ENCODE peak calls at places on chromosomes 11 and 22, in four cellular contexts. V is A549, B is sigmoid colon, X is uterus. L is an unnamed sample.

GRCh38 chr11:10490032-10490397 is 35.0 kb downstream of the AMPD3 start:
- DNase-seq in V (no peak), B (no peak), X (no peak), L (no peak)

GRCh38 chr11:70883973-70884688 is 368.2 kb downstream of the SHANK2 start:
- DNase-seq in V (no peak), B (no peak), X (no peak), L (no peak)

GRCh38 chr11:77299528-77299993 is 1.9 kb downstream of the GDPD4 start:
- DNase-seq in V (peak; percentile 72), B (no peak), X (no peak), L (peak; percentile 81)

GRCh38 chr11:86595401-86595800 is 77.0 kb downstream of the ME3 start:
- DNase-seq in V (no peak), B (no peak), X (no peak), L (no peak)

GRCh38 chr11:33692013-33692504 is 8.6 kb downstream of the C11orf91 start:
- DNase-seq in V (peak; percentile 94), B (peak; percentile 89), X (peak; percentile 58), L (no peak)

GRCh38 chr11:4063348-4063747 is 31.3 kb upstream of the RRM1 start:
- DNase-seq in V (no peak), B (no peak), X (no peak), L (no peak)

GRCh38 chr11:1504581-1505290 is 18.2 kb upstream of the MOB2 start:
- DNase-seq in V (no peak), B (no peak), X (no peak), L (no peak)

GRCh38 chr11:75351541-75352416 is at the start of gene ARRB1:
- DNase-seq in V (peak; percentile 30), B (peak; percentile 82), X (peak; percentile 61), L (peak; percentile 82)

GRCh38 chr11:109422755-109423113 is 744 bp downstream of the C11orf87 start:
- DNase-seq in V (no peak), B (no peak), X (no peak), L (no peak)

GRCh38 chr11:66341502-66342126 is 3.3 kb downstream of the BRMS1 start:
- DNase-seq in V (no peak), B (no peak), X (no peak), L (no peak)

GRCh38 chr22:27195104-27195503 is 537.7 kb downstream of the MIAT start:
- DNase-seq in V (no peak), B (peak; percentile 88), X (peak; percentile 56), L (no peak)

GRCh38 chr11:103528596-103528995 is 419.4 kb downstream of the DYNC2H1 start:
- DNase-seq in V (no peak), B (no peak), X (no peak), L (no peak)

GRCh38 chr11:65381721-65382035 is 768 bp downstream of the SLC25A45 start:
- DNase-seq in V (no peak), B (no peak), X (no peak), L (no peak)

GRCh38 chr22:20520093-20520511 is 12.7 kb downstream of the MED15 start:
- DNase-seq in V (no peak), B (no peak), X (no peak), L (no peak)

GRCh38 chr22:31654408-31654807 is 7.6 kb downstream of the PISD start:
- DNase-seq in V (no peak), B (no peak), X (no peak), L (no peak)

GRCh38 chr11:108887436-108888238 is 222.8 kb downstream of the DDX10 start:
- DNase-seq in V (no peak), B (no peak), X (no peak), L (no peak)

GRCh38 chr11:125114518-125114917 is 3.1 kb upstream of the TMEM218 start:
- DNase-seq in V (peak; percentile 35), B (no peak), X (no peak), L (peak; percentile 29)

GRCh38 chr11:110198031-110198729 is 98.2 kb downstream of the RDX start:
- DNase-seq in V (no peak), B (no peak), X (no peak), L (no peak)

GRCh38 chr22:38062782-38063181 is 5.6 kb downstream of the PICK1 start:
- DNase-seq in V (no peak), B (no peak), X (no peak), L (no peak)

GRCh38 chr11:56849250-56849649 is 100.8 kb upstream of the OR9G4 start:
- DNase-seq in V (peak; percentile 61), B (no peak), X (no peak), L (no peak)

GRCh38 chr11:59551651-59552521 is 40.5 kb downstream of the OR4D9 start:
- DNase-seq in V (peak; percentile 93), B (peak; percentile 78), X (peak; percentile 50), L (peak; percentile 82)

GRCh38 chr11:48033918-48034341 is 53.6 kb downstream of the PTPRJ start:
- DNase-seq in V (no peak), B (no peak), X (no peak), L (no peak)

GRCh38 chr11:114053406-114053805 is 6.1 kb upstream of the ZBTB16 start:
- DNase-seq in V (no peak), B (peak; percentile 58), X (no peak), L (no peak)

GRCh38 chr11:114125959-114126358 is 66.4 kb downstream of the ZBTB16 start:
- DNase-seq in V (no peak), B (peak; percentile 64), X (no peak), L (no peak)

GRCh38 chr11:14980854-14981253 is 8.7 kb upstream of the CALCA start:
- DNase-seq in V (peak; percentile 28), B (no peak), X (no peak), L (no peak)

GRCh38 chr22:37560682-37561208 is 465 bp downstream of the CDC42EP1 start:
- DNase-seq in V (no peak), B (peak; percentile 81), X (peak; percentile 78), L (no peak)

GRCh38 chr11:122197055-122197987 is 81.3 kb upstream of the BLID start:
- DNase-seq in V (peak; percentile 87), B (no peak), X (peak; percentile 44), L (no peak)

GRCh38 chr22:27474711-27475547 is 326.6 kb downstream of the MN1 start:
- DNase-seq in V (peak; percentile 68), B (peak; percentile 79), X (peak; percentile 24), L (no peak)

GRCh38 chr11:94747136-94748110 is 20.7 kb upstream of the AMOTL1 start:
- DNase-seq in V (peak; percentile 84), B (no peak), X (no peak), L (no peak)

GRCh38 chr11:34840736-34841386 is 75.3 kb downstream of the APIP start:
- DNase-seq in V (peak; percentile 59), B (no peak), X (no peak), L (peak; percentile 44)

GRCh38 chr11:61756452-61757212 is 4.2 kb downstream of the MYRF start:
- DNase-seq in V (peak; percentile 89), B (no peak), X (no peak), L (peak; percentile 68)

GRCh38 chr11:122137081-122137793 is 21.2 kb upstream of the BLID start:
- DNase-seq in V (peak; percentile 70), B (no peak), X (no peak), L (peak; percentile 9)

GRCh38 chr11:111939836-111940604 is 2.9 kb downstream of the DIXDC1 start:
- DNase-seq in V (no peak), B (no peak), X (no peak), L (no peak)

GRCh38 chr22:48952256-48953102 is 875.2 kb downstream of the BRD1 start:
- DNase-seq in V (no peak), B (peak; percentile 45), X (peak; percentile 6), L (no peak)

GRCh38 chr11:128424867-128425285 is 162.5 kb downstream of the ETS1 start:
- DNase-seq in V (peak; percentile 8), B (no peak), X (peak; percentile 57), L (no peak)
- TF ChIP-seq POLR2A in V (no peak), B (no peak), X (no peak), L (no peak)

GRCh38 chr11:8911040-8911823 is at the start of gene AKIP1:
- DNase-seq in V (peak; percentile 93), B (peak; percentile 98), X (peak; percentile 96), L (peak; percentile 91)
- TF ChIP-seq POLR2A in V (peak; percentile 77), B (peak; percentile 50), X (peak; percentile 82), L (peak; percentile 62)

DNA sequence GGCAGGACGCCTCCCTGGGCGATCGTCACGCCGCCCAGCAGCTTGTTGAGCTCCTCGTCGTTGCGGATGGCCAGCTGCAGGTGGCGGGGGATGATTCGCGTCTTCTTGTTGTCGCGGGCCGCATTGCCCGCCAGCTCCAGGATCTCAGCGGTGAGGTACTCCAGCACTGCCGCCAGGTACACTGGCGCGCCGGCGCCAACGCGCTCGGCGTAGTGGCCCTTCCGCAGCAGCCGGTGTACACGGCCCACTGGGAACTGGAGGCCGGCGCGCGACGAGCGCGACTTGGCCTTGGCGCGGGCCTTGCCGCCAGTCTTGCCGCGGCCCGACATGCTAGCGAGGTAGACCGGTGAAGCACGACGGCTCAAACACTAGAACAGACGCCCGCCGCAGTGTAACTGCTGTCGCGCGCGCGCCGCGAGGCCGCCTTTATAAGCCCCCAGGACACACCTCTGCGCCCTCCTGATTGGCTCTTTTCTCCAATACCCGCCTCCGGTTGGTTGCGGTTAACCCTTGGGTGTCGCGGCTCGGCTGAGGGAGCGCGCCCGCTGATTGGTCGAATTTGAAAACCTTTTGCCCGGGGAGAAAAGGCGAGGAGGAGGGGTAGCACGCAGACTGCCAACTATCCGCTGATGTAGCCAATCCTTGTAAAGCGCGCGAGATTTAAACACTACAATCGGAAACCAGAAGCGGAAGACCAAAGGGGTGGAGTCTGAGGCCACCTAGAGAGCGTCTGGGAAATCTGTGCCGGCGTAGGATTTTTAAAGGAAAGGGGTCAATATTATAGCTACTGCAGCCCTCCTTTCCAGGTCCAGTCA is 6.4 kb downstream of the DPAGT1 start:
- DNase-seq in V (peak; percentile 99), B (peak; percentile 100), X (peak; percentile 99), L (peak; percentile 99)
- TF ChIP-seq POLR2A in V (peak; percentile 99), B (peak; percentile 97), X (peak; percentile 99), L (peak; percentile 100)

GRCh38 chr11:27506200-27507182 is at the start of gene LIN7C:
- DNase-seq in V (peak; percentile 96), B (peak; percentile 98), X (peak; percentile 94), L (peak; percentile 97)
- TF ChIP-seq POLR2A in V (peak; percentile 95), B (peak; percentile 94), X (peak; percentile 86), L (peak; percentile 95)

DNA sequence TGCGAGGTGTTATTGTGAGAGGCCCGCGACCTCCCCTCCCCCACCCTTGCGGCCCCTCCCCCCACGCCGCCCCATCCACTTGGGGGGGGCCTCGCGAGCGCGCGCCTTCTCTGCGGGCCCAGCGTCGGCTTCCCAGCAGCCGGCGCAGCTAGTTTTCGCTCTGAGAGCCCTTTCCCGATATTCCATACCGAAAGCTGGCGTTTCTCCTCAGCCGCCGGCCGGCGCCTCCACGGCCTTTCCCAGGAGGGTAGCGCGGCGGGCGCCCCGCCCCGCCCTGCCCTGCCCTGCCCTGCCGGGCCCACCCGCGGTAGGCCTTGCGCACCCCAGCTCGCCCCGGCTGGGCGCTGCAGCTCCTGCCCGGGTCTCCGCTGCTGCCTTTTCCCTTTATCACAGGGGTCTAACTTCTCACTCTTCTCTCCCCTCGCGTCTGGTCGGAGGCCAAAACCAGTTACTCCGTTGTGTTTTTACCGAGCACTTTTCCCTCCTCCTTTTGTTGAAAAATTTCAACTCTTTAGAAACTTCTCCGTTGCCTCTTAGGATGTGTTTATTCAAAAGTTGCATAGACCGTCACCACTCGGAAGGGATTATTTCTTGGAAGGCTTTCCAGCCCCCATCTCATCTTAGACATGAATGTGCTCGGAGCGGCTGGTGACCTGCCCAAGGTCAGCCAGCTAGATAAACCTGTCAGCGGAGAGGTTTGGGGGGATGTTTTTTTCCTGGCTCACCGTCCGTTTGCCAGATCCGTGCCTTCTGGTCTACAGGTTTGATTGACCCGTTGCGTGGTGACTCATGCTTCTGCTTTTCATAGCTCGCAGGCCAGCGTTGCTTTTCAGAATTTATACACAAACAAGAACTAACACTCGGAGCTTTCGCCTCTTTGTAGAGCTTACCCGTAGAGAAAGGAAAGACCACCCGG is 648 bp downstream of the PAFAH1B2 start:
- DNase-seq in V (peak; percentile 31), B (peak; percentile 82), X (peak; percentile 59), L (peak; percentile 77)
- TF ChIP-seq POLR2A in V (no peak), B (no peak), X (no peak), L (no peak)

GRCh38 chr11:64165842-64166635 is at the start of gene MACROD1:
- DNase-seq in V (peak; percentile 91), B (peak; percentile 93), X (peak; percentile 82), L (peak; percentile 89)
- TF ChIP-seq POLR2A in V (peak; percentile 45), B (no peak), X (peak; percentile 28), L (peak; percentile 69)